ENCODE peak calls at places on chromosomes 7 and 10, in seven cellular contexts. S is Peyer's patch, H is H54, F is spleen, E is heart left ventricle, X is A549, U is sigmoid colon. R is an unnamed sample.

GRCh38 chr10:3805791-3806381 is 20.9 kb upstream of the KLF6 start:
- DNase-seq in S (no peak), H (no peak), F (peak; percentile 84), E (peak; percentile 76), X (no peak), U (peak; percentile 81), R (peak; percentile 66)

GRCh38 chr10:17454181-17454800 is at the start of gene ST8SIA6:
- DNase-seq in S (peak; percentile 74), H (peak; percentile 67), F (peak; percentile 87), E (peak; percentile 42), X (peak; percentile 58), U (no peak), R (no peak)

GRCh38 chr7:28530175-28531142 is 118.1 kb downstream of the CREB5 start:
- DNase-seq in S (no peak), H (no peak), F (no peak), E (peak; percentile 44), X (no peak), U (no peak), R (peak; percentile 24)

GRCh38 chr10:70331486-70332268 is 47.9 kb upstream of the NPFFR1 start:
- DNase-seq in S (no peak), H (peak; percentile 81), F (peak; percentile 80), E (peak; percentile 76), X (peak; percentile 62), U (peak; percentile 68), R (peak; percentile 59)

GRCh38 chr7:139645572-139646523 is 122.4 kb downstream of the CLEC2L start:
- DNase-seq in S (peak; percentile 85), H (peak; percentile 63), F (peak; percentile 91), E (peak; percentile 90), X (peak; percentile 62), U (peak; percentile 86), R (peak; percentile 72)

GRCh38 chr7:131284702-131285419 is 42.8 kb upstream of the MKLN1 start:
- DNase-seq in S (no peak), H (no peak), F (no peak), E (peak; percentile 41), X (no peak), U (peak; percentile 85), R (peak; percentile 93)

GRCh38 chr7:12623885-12624498 is 53.5 kb downstream of the SCIN start:
- DNase-seq in S (no peak), H (no peak), F (no peak), E (no peak), X (peak; percentile 21), U (no peak), R (no peak)

GRCh38 chr7:129368389-129368986 is 65.7 kb upstream of the STRIP2 start:
- DNase-seq in S (no peak), H (no peak), F (no peak), E (no peak), X (no peak), U (no peak), R (no peak)

GRCh38 chr10:65377687-65378086 is 1548.1 kb upstream of the LRRTM3 start:
- DNase-seq in S (no peak), H (no peak), F (no peak), E (no peak), X (no peak), U (no peak), R (no peak)

GRCh38 chr10:131980757-131981428 is 830 bp downstream of the BNIP3 start:
- DNase-seq in S (no peak), H (no peak), F (peak; percentile 83), E (no peak), X (no peak), U (peak; percentile 67), R (no peak)

GRCh38 chr10:131982796-131983195 is 1.1 kb upstream of the BNIP3 start:
- DNase-seq in S (no peak), H (no peak), F (peak; percentile 78), E (no peak), X (no peak), U (no peak), R (no peak)

GRCh38 chr10:131983780-131984179 is 2.1 kb upstream of the BNIP3 start:
- DNase-seq in S (no peak), H (peak; percentile 85), F (peak; percentile 10), E (no peak), X (peak; percentile 52), U (no peak), R (no peak)

GRCh38 chr10:131981429-131982184 is at the start of gene BNIP3:
- DNase-seq in S (peak; percentile 92), H (peak; percentile 78), F (peak; percentile 97), E (peak; percentile 96), X (peak; percentile 95), U (peak; percentile 97), R (peak; percentile 94)

GRCh38 chr10:131982185-131982756 is 548 bp upstream of the BNIP3 start:
- DNase-seq in S (no peak), H (no peak), F (no peak), E (no peak), X (peak; percentile 28), U (no peak), R (no peak)
- TF ChIP-seq POLR2A in S (no peak), H (peak; percentile 66), F (no peak), E (no peak), X (peak; percentile 79), U (no peak), R (peak; percentile 92)

GRCh38 chr10:110861930-110862677 is 9.6 kb upstream of the PDCD4 start:
- DNase-seq in S (no peak), H (no peak), F (no peak), E (no peak), X (no peak), U (no peak), R (no peak)
- TF ChIP-seq POLR2A in S (no peak), H (no peak), F (no peak), E (no peak), X (no peak), U (no peak), R (no peak)

DNA sequence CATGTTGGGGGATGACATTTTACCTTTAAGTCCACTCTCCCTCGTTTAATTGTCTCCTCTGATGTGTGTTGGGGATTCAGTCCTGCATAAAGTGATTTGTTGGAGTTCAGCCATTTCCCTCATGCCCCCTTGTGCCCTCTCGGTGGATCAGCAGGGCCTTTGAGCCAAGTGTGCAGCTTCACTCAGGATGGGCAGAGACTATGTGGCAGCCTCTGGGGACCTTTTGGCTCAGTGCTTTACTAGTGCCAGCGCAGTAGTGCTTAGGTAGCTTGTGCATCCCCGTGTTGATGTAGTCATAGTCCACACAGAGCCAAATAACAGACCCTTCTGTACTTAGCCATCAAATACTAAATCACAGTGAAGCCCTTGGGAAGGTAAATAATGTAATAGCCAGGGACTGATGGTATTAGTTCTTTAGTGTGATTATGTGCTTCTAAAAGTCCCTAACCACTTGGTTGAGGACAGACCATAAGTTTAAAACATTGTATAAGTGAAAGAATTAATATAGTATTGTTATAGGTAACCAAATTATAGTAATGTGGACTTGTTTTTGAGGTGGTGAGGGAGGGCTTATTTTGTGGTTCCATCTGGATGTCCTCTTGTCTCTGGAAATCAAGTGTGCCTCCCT is 11.4 kb downstream of the BUB3 start:
- DNase-seq in S (no peak), H (no peak), F (no peak), E (no peak), X (no peak), U (no peak), R (no peak)
- TF ChIP-seq POLR2A in S (no peak), H (no peak), F (no peak), E (no peak), X (no peak), U (no peak), R (no peak)

GRCh38 chr7:8176370-8177081 is 85.4 kb downstream of the ICA1 start:
- DNase-seq in S (no peak), H (no peak), F (peak; percentile 78), E (no peak), X (no peak), U (no peak), R (no peak)
- TF ChIP-seq POLR2A in S (no peak), H (no peak), F (peak; percentile 10), E (no peak), X (no peak), U (no peak), R (no peak)

GRCh38 chr10:73357821-73358220 is 843 bp downstream of the CFAP70 start:
- DNase-seq in S (no peak), H (no peak), F (no peak), E (no peak), X (no peak), U (no peak), R (no peak)

GRCh38 chr10:73359492-73359891 is 828 bp upstream of the CFAP70 start:
- DNase-seq in S (no peak), H (no peak), F (no peak), E (no peak), X (no peak), U (no peak), R (no peak)

GRCh38 chr10:73358331-73359279 is at the start of gene CFAP70:
- DNase-seq in S (peak; percentile 89), H (peak; percentile 91), F (peak; percentile 95), E (peak; percentile 94), X (peak; percentile 95), U (peak; percentile 97), R (peak; percentile 90)
- TF ChIP-seq POLR2A in S (no peak), H (peak; percentile 16), F (no peak), E (no peak), X (peak; percentile 62), U (no peak), R (no peak)

DNA sequence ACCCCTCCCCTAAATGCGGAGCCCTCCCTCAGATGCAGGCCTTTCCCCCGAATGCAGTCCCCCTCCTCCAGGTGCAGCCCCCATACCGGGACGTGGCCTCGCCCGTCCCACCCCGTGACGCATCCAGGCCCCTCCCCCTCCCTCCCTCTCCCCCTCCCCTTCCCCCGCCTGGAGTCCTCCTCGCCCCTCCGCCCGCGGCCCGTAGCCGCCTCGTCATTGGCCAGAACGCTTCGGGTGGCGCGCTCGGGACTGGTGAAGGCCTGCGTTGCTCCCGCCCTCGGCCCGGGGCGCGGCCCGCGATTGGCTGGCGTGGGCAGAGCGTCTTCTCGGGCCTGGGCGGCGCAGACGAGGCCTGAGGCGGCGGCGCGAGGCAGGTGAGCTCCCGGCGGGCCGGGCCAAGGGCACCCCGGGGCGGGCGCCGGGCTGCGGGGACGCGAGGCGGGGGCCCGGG is 16.0 kb upstream of the SUN1 start:
- DNase-seq in S (peak; percentile 98), H (peak; percentile 100), F (peak; percentile 98), E (peak; percentile 99), X (peak; percentile 97), U (peak; percentile 99), R (peak; percentile 98)
- TF ChIP-seq POLR2A in S (peak; percentile 72), H (peak; percentile 90), F (no peak), E (peak; percentile 81), X (peak; percentile 53), U (no peak), R (peak; percentile 87)

DNA sequence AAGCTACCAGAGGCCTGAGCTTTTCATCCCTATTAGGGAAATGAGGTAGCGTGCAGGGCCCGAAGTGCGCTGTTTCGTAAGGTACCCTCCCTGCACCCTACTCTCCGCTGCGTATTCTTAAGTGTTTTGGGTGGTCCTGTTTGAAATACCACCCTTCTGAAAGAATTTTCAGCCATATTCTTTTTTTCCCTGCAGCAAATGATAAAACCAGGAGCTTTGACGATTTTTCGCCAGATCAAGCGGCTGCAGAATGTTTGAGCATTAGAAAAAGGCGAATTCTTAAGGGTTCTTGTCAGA is 1.2 kb downstream of the RSBN1L start:
- DNase-seq in S (no peak), H (no peak), F (peak; percentile 83), E (peak; percentile 57), X (no peak), U (peak; percentile 83), R (peak; percentile 47)
- TF ChIP-seq POLR2A in S (no peak), H (no peak), F (no peak), E (no peak), X (no peak), U (no peak), R (no peak)